ENCODE peak calls at places on chromosomes 3 and 15, in five cellular contexts. V is suprapubic skin, Z is esophagus muscularis mucosa, C is K562, X is transverse colon. B is an unnamed sample.

GRCh38 chr3:13710251-13710650 is 161.3 kb downstream of the FBLN2 start:
- DNase-seq in V (peak; percentile 15), Z (peak; percentile 84), C (no peak), X (no peak), B (no peak)

GRCh38 chr3:16665282-16665741 is 60.1 kb upstream of the DAZL start:
- DNase-seq in V (no peak), Z (no peak), C (no peak), X (peak; percentile 52), B (no peak)

GRCh38 chr15:74770211-74770892 is 11.5 kb upstream of the CSK start:
- DNase-seq in V (no peak), Z (no peak), C (no peak), X (no peak), B (no peak)

GRCh38 chr3:61591300-61591699 is 29.9 kb downstream of the PTPRG start:
- DNase-seq in V (no peak), Z (no peak), C (no peak), X (no peak), B (no peak)

GRCh38 chr3:60079076-60079475 is 1029.3 kb upstream of the CFAP20DC start:
- DNase-seq in V (no peak), Z (no peak), C (no peak), X (no peak), B (no peak)

GRCh38 chr3:109927161-109927560 is 589.8 kb upstream of the DPPA4 start:
- DNase-seq in V (no peak), Z (no peak), C (no peak), X (no peak), B (peak; percentile 75)

GRCh38 chr3:175075269-175075668 is 216.1 kb downstream of the NAALADL2 start:
- DNase-seq in V (no peak), Z (no peak), C (no peak), X (no peak), B (no peak)

GRCh38 chr3:19446687-19447086 is 298.4 kb downstream of the KCNH8 start:
- DNase-seq in V (no peak), Z (no peak), C (no peak), X (no peak), B (no peak)

GRCh38 chr15:64029111-64029510 is 17.2 kb downstream of the DAPK2 start:
- DNase-seq in V (no peak), Z (no peak), C (no peak), X (no peak), B (no peak)

GRCh38 chr3:184733181-184733580 is 21.3 kb upstream of the MAGEF1 start:
- DNase-seq in V (no peak), Z (no peak), C (no peak), X (no peak), B (no peak)

GRCh38 chr3:193554790-193555189 is at the start of gene ATP13A4:
- DNase-seq in V (no peak), Z (no peak), C (no peak), X (peak; percentile 80), B (no peak)

GRCh38 chr3:187132666-187133065 is 6.6 kb downstream of the RPL39L start:
- DNase-seq in V (no peak), Z (no peak), C (no peak), X (no peak), B (no peak)

GRCh38 chr3:107133891-107134290 is 243.3 kb upstream of the CCDC54 start:
- DNase-seq in V (no peak), Z (no peak), C (no peak), X (no peak), B (no peak)

GRCh38 chr3:153165211-153165815 is 3.3 kb downstream of the RAP2B start:
- DNase-seq in V (no peak), Z (no peak), C (no peak), X (no peak), B (no peak)

GRCh38 chr15:40064231-40064894 is 25.4 kb upstream of the SRP14 start:
- DNase-seq in V (no peak), Z (no peak), C (no peak), X (no peak), B (peak; percentile 89)

GRCh38 chr3:4995500-4996053 is 16.3 kb downstream of the BHLHE40 start:
- DNase-seq in V (no peak), Z (no peak), C (no peak), X (no peak), B (no peak)

GRCh38 chr3:74614133-74614967 is at the start of gene CNTN3:
- DNase-seq in V (no peak), Z (no peak), C (no peak), X (peak; percentile 42), B (no peak)

GRCh38 chr3:12158387-12159226 is at the start of gene TIMP4:
- DNase-seq in V (peak; percentile 76), Z (no peak), C (no peak), X (peak; percentile 59), B (no peak)

GRCh38 chr3:150763841-150764483 is 993 bp upstream of the SIAH2 start:
- DNase-seq in V (peak; percentile 77), Z (peak; percentile 93), C (no peak), X (peak; percentile 81), B (no peak)

GRCh38 chr3:183210862-183211341 is 42.2 kb upstream of the B3GNT5 start:
- DNase-seq in V (no peak), Z (no peak), C (no peak), X (no peak), B (no peak)

GRCh38 chr3:95705786-95706418 is 1108.5 kb upstream of the EPHA6 start:
- DNase-seq in V (no peak), Z (no peak), C (no peak), X (no peak), B (no peak)

GRCh38 chr3:106825962-106826605 is 551.2 kb upstream of the CCDC54 start:
- DNase-seq in V (no peak), Z (no peak), C (no peak), X (no peak), B (no peak)

GRCh38 chr15:57323299-57323805 is 53.0 kb upstream of the CGNL1 start:
- DNase-seq in V (no peak), Z (no peak), C (no peak), X (no peak), B (no peak)
- H3K27ac ChIP-seq in V (no peak overlapping the region), Z (no peak overlapping the region), C (peak overlapping the region; percentile 99), X (peak overlapping the region; percentile 85), B (no peak overlapping the region)

GRCh38 chr3:66029443-66029842 is 9.3 kb downstream of the MAGI1 start:
- DNase-seq in V (no peak), Z (no peak), C (no peak), X (no peak), B (no peak)

GRCh38 chr3:66028457-66028856 is 10.3 kb downstream of the MAGI1 start:
- DNase-seq in V (no peak), Z (no peak), C (no peak), X (no peak), B (no peak)

GRCh38 chr3:66029014-66029413 is 9.7 kb downstream of the MAGI1 start:
- DNase-seq in V (no peak), Z (no peak), C (no peak), X (peak; percentile 10), B (no peak)

GRCh38 chr3:66033241-66034138 is 5.2 kb downstream of the MAGI1 start:
- DNase-seq in V (no peak), Z (no peak), C (no peak), X (no peak), B (no peak)

DNA sequence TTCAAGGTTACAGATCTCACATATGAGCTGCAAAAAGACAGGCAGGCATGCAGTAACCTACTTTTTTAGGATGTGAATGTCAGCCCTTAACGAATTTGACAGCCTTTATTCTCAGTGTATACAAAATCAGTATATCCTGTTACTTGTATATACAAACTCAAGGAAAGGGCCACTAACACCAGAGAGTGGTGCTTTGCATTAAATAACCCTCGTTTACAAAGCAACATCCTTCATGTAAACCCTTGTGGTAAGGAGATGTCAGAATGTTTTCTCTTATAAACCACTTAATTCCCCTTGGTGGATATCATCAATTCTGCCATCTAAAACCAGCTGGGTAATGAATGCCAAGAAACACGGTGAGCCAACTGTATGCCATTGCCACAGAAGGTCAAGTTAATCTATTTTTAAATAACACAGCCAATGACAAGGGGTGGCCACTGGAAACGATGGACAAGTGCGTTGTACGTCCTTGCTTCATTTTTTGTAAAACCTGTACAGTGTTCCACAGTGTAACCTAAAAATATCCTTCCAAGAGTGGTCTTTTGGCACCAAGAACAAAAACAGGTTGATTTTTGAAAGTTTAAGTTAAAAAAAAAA is 7.5 kb downstream of the MAGI1 start:
- DNase-seq in V (no peak), Z (no peak), C (no peak), X (no peak), B (no peak)
- H3K4me1 ChIP-seq in V (peaks cover 1% of the 10 kb centered on the region), Z (peaks cover 13% of the 10 kb centered on the region), C (no peaks in the 10 kb centered on the region), X (peaks cover 3% of the 10 kb centered on the region), B (no peaks in the 10 kb centered on the region)

DNA sequence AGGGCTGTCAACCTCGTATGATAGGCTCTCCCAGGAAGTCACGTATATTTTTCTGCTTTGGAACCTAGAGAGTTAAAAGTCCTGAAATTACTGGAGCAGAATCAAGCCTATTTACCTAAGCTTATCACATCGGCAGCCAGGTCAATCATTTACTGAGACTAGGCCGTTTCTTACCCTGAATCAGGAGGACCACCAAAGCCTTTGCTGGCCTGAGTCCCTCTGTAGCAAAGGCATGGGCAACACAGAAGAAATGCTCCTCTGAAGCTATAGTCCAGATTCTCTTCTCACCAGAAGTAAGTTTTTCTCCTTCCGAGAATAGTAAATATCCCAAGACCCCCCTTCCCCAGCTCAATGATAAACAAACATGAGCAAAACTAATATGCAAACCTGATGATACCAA is 125.9 kb upstream of the PHLDB2 start:
- DNase-seq in V (no peak), Z (peak; percentile 8), C (no peak), X (no peak), B (no peak)
- TF ChIP-seq POLR2AphosphoS5 in V (no peak), Z (no peak), C (no peak), X (no peak), B (no peak)

DNA sequence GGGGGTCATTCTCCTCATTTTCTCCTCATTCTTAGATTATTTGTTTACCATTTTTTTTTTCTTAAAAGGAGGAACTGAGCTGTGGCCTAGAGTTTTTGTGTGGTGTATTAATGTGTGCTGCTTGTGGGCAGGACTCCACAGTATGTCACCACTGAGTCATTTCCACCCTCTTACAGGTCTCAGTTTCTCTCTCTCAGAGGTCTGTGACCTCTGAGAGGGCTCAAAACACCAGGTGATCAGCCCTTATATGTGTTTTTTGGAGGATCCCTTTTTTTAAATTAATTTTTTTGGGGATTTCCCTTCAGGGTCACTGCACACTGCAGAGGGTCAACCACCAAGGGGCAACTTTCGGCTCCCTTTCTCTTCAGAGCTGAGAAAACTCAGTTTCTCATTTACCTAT is 166.4 kb downstream of the SUCNR1 start:
- DNase-seq in V (no peak), Z (no peak), C (no peak), X (no peak), B (no peak)
- H3K27ac ChIP-seq in V (no peak overlapping the region), Z (no peak overlapping the region), C (no peak overlapping the region), X (no peak overlapping the region), B (no peak overlapping the region)

GRCh38 chr3:45969152-45969551 is 25.9 kb downstream of the CXCR6 start:
- DNase-seq in V (no peak), Z (no peak), C (no peak), X (no peak), B (no peak)
- H3K4me1 ChIP-seq in V (peaks cover 4% of the 10 kb centered on the region), Z (peaks cover 23% of the 10 kb centered on the region), C (no peaks in the 10 kb centered on the region), X (no peaks in the 10 kb centered on the region), B (no peaks in the 10 kb centered on the region)